ENCODE peak calls at places on chromosomes 7 and 10, in four cellular contexts. P is CD8-positive, alpha-beta T cell; N is body of pancreas; Y is left ventricle myocardium inferior. J is an unnamed sample. For H3K9me3, the result is how much of the 10 kb centered on the place peaks cover.

GRCh38 chr7:105734233-105734632 is 142.2 kb downstream of the ATXN7L1 start:
- DNase-seq in Y (no peak), N (peak), P (no peak), J (no peak)

GRCh38 chr10:49651917-49652316 is 27.5 kb upstream of the C10orf53 start:
- DNase-seq in Y (no peak), P (no peak), N (no peak), J (no peak)

GRCh38 chr10:93149761-93150160 is 76.1 kb downstream of the CYP26A1 start:
- DNase-seq in P (no peak), Y (no peak), N (no peak), J (no peak)

GRCh38 chr7:155209920-155210319 is 87.8 kb upstream of the INSIG1 start:
- DNase-seq in P (no peak), N (no peak), Y (no peak), J (peak)

GRCh38 chr7:107874605-107875446 is 16.2 kb upstream of the DLD start:
- DNase-seq in Y (no peak), N (peak), P (peak), J (no peak)

GRCh38 chr10:9051328-9051974 is 997.0 kb downstream of the GATA3 start:
- DNase-seq in N (no peak), P (no peak), Y (no peak), J (no peak)

GRCh38 chr10:72337039-72337629 is 17.6 kb downstream of the DNAJB12 start:
- DNase-seq in N (peak), Y (peak), P (peak), J (peak)

GRCh38 chr10:4533626-4534025 is 292.4 kb upstream of the AKR1E2 start:
- DNase-seq in P (no peak), N (no peak), Y (no peak), J (no peak)

GRCh38 chr7:131238260-131238940 is 89.3 kb upstream of the MKLN1 start:
- DNase-seq in Y (no peak), N (no peak), P (no peak), J (no peak)

GRCh38 chr10:127556911-127557310 is 7.8 kb downstream of the NPS start:
- DNase-seq in N (peak), Y (no peak), P (no peak), J (no peak)

GRCh38 chr10:97499561-97500296 is 1.0 kb downstream of the UBTD1 start:
- DNase-seq in P (no peak), N (peak), Y (peak), J (peak)

GRCh38 chr10:9188022-9188810 is 1133.7 kb downstream of the GATA3 start:
- DNase-seq in N (no peak), Y (no peak), P (no peak), J (no peak)

GRCh38 chr7:15178065-15178464 is 275.5 kb upstream of the DGKB start:
- DNase-seq in Y (no peak), P (no peak), N (no peak), J (no peak)

GRCh38 chr10:70465832-70466231 is 12.7 kb upstream of the PALD1 start:
- DNase-seq in Y (no peak), P (no peak), N (no peak), J (no peak)

GRCh38 chr7:100021297-100021696 is 5.9 kb downstream of the ZKSCAN1 start:
- DNase-seq in N (no peak), P (no peak), Y (no peak), J (no peak)

GRCh38 chr7:105098863-105099515 is 85.0 kb downstream of the KMT2E start:
- DNase-seq in P (no peak), Y (no peak), N (no peak), J (no peak)

GRCh38 chr7:134290286-134290685 is 26.4 kb downstream of the SLC35B4 start:
- DNase-seq in N (no peak), P (no peak), Y (no peak), J (no peak)

GRCh38 chr10:100370976-100371706 is 24.1 kb downstream of the SCD start:
- DNase-seq in Y (peak), N (peak), P (peak), J (peak)

GRCh38 chr10:1573981-1574380 is 163.3 kb downstream of the ADARB2 start:
- DNase-seq in P (no peak), Y (no peak), N (no peak), J (no peak)

GRCh38 chr10:58044072-58044471 is 223.6 kb downstream of the IPMK start:
- DNase-seq in N (no peak), Y (no peak), P (no peak), J (no peak)

GRCh38 chr10:33333260-33334169 is 952 bp downstream of the NRP1 start:
- DNase-seq in P (no peak), Y (no peak), N (no peak), J (no peak)

GRCh38 chr7:22954251-22954650 is 59.7 kb downstream of the HYCC1 start:
- DNase-seq in N (no peak), Y (no peak), P (no peak), J (no peak)

GRCh38 chr7:21912305-21912704 is 33.4 kb downstream of the CDCA7L start:
- DNase-seq in Y (peak), P (no peak), N (peak), J (no peak)

GRCh38 chr7:90251304-90251635 is 6.3 kb downstream of the CFAP69 start:
- DNase-seq in P (no peak), Y (no peak), N (no peak), J (no peak)

GRCh38 chr7:91973632-91974031 is 33.0 kb downstream of the AKAP9 start:
- DNase-seq in P (no peak), N (no peak), Y (no peak), J (no peak)

GRCh38 chr7:101916876-101917275 is 99.5 kb downstream of the CUX1 start:
- DNase-seq in Y (no peak), N (no peak), P (no peak), J (peak)

GRCh38 chr7:111126987-111127386 is 36.1 kb downstream of the LRRN3 start:
- DNase-seq in P (no peak), Y (no peak), N (no peak), J (no peak)

GRCh38 chr10:102545997-102546396 is 42.2 kb downstream of the SUFU start:
- DNase-seq in Y (no peak), P (no peak), N (no peak), J (no peak)

GRCh38 chr7:33237034-33237433 is 107.7 kb downstream of the BBS9 start:
- DNase-seq in P (no peak), Y (no peak), N (no peak), J (no peak)

GRCh38 chr7:99455874-99456273 is 10.1 kb downstream of the ATP5MF start:
- DNase-seq in N (no peak), Y (no peak), P (no peak), J (no peak)

GRCh38 chr7:29806131-29806792 is at the start of gene WIPF3:
- DNase-seq in N (peak), P (no peak), Y (peak), J (no peak)

GRCh38 chr10:126256864-126257263 is 131.4 kb downstream of the ADAM12 start:
- DNase-seq in P (no peak), N (no peak), Y (no peak), J (no peak)

GRCh38 chr10:131948501-131948900 is 33.2 kb downstream of the BNIP3 start:
- DNase-seq in N (no peak), Y (no peak), P (no peak), J (peak)

GRCh38 chr10:131949041-131949862 is 32.5 kb downstream of the BNIP3 start:
- DNase-seq in Y (no peak), N (peak), P (no peak), J (peak)

GRCh38 chr10:131946880-131947279 is 34.8 kb downstream of the BNIP3 start:
- DNase-seq in N (no peak), P (no peak), Y (no peak), J (peak)

GRCh38 chr10:131947631-131948347 is 33.9 kb downstream of the BNIP3 start:
- DNase-seq in P (no peak), Y (no peak), N (no peak), J (peak)

GRCh38 chr10:131946321-131946751 is 35.4 kb downstream of the BNIP3 start:
- DNase-seq in Y (no peak), P (no peak), N (peak), J (peak)
- H3K27ac ChIP-seq in Y (no peak), P (no peak), N (peak), J (no peak)

DNA sequence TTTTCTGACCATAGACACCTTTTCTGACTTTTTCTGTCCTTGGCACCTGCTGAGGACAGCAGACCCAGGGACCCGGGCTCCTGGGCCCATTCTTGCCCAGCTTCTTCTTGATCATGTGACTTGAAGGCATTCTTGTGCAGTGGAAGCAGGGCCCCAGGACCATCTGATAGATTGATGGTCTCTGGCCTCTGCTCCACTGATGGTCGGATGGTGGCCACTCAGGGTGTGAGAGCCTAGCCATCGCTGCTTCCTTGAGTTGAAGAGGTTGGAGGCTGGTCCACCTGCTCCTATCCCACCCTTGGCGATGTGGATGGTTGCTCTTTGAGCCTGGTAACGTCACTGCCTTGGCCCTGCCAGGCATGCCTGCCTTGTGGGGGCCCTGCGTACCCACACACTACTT is 37.8 kb upstream of the ZNF716 start:
- DNase-seq in P (no peak), N (no peak), Y (no peak), J (peak)
- H3K9me3 ChIP-seq in P (under half), N (under half), Y (under half), J (under half)

GRCh38 chr10:96491303-96491702 is 22.4 kb downstream of the TLL2 start:
- DNase-seq in P (no peak), N (peak), Y (no peak), J (no peak)
- TF ChIP-seq CTCF in P (no peak), N (no peak), Y (peak), J (no peak)

DNA sequence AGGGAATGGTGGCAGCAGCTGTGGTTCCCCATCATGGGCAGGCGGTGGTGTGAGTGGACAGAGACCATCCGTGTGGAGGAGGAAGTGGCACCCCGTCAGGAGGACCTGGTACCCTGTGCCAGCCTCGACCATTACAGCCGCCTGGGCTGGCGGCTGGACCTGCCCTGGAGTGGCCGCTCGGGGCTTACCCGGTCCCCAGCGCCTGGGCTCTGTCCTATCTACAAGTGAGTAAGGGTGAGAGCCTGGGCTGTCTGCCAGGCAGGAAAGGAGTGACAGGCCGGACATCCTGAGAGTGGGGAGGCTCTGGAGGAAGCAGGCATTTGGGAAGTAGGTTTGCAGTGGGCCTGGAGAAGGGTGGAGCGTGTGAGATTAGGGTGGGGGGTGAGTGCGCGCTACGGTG is 2.9 kb upstream of the ZNF467 start:
- DNase-seq in N (peak), Y (peak), P (no peak), J (peak)
- H3K27ac ChIP-seq in N (no peak), Y (peak), P (no peak), J (peak)

J was measured in spleen.